ENCODE peak calls at places on chromosomes 12 and 14, in seven cellular contexts. Z is left ventricle myocardium inferior, F is AG08395, U is NCI-H1417, X is EL, O is HTR-8/SVneo, J is amniotic stem cell. Q is an unnamed sample.

GRCh38 chr12:102182635-102183034 is 15.0 kb downstream of the PMCH start:
- DNase-seq in Z (no peak), F (no peak), U (no peak), X (no peak), O (no peak), J (no peak), Q (no peak)

GRCh38 chr12:124763594-124763979 is 100.1 kb downstream of the SCARB1 start:
- DNase-seq in Z (no peak), F (no peak), U (no peak), X (no peak), O (no peak), J (no peak), Q (no peak)

GRCh38 chr14:89697281-89698060 is 257.1 kb downstream of the EFCAB11 start:
- DNase-seq in Z (no peak), F (no peak), U (no peak), X (no peak), O (no peak), J (no peak), Q (no peak)

GRCh38 chr14:104245075-104245474 is 106.7 kb downstream of the KIF26A start:
- DNase-seq in Z (no peak), F (no peak), U (no peak), X (no peak), O (no peak), J (no peak), Q (no peak)

GRCh38 chr12:11749943-11750690 is 100.6 kb downstream of the ETV6 start:
- DNase-seq in Z (peak), F (no peak), U (no peak), X (no peak), O (no peak), J (no peak), Q (no peak)

GRCh38 chr12:7141351-7142005 is 11.3 kb downstream of the CLSTN3 start:
- DNase-seq in Z (no peak), F (no peak), U (no peak), X (no peak), O (no peak), J (no peak), Q (no peak)

GRCh38 chr12:67698711-67699603 is 50.4 kb downstream of the DYRK2 start:
- DNase-seq in Z (no peak), F (peak), U (no peak), X (peak), O (no peak), J (peak), Q (no peak)

GRCh38 chr12:111425655-111426054 is 19.9 kb downstream of the SH2B3 start:
- DNase-seq in Z (no peak), F (no peak), U (no peak), X (peak), O (no peak), J (no peak), Q (no peak)

GRCh38 chr12:96233941-96234461 is 39.8 kb downstream of the ELK3 start:
- DNase-seq in Z (peak), F (peak), U (no peak), X (peak), O (no peak), J (no peak), Q (peak)

GRCh38 chr12:66496595-66496994 is 182.3 kb downstream of the GRIP1 start:
- DNase-seq in Z (no peak), F (no peak), U (no peak), X (no peak), O (no peak), J (no peak), Q (no peak)